ENCODE peak calls at places on chromosomes 16 and 17, in ten cellular contexts. U is amniotic stem cell; M is effector memory CD8-positive, alpha-beta T cell; B is RWPE1; Q is stimulated activated CD8-positive, alpha-beta memory T cell treated with anti-CD3 and anti-CD28 coated beads, Interleukin-4, amount 100 ng/mL, for 48 hours; L is CD8-positive, alpha-beta memory T cell; K is iris pigment epithelial cell; S is occipital lobe; Z is NCI-H510A treated with DMSO at 0.1 percent for 48 hours; R is KG1. Y is an unnamed sample.

GRCh38 chr17:54860617-54861468 is 39.8 kb upstream of the TOM1L1 start:
- DNase-seq in U (no peak), M (no peak), B (no peak), Q (no peak), L (no peak), K (no peak), S (no peak), Z (no peak), R (no peak), Y (no peak)

GRCh38 chr17:80177986-80178590 is 8.3 kb downstream of the CARD14 start:
- DNase-seq in U (no peak), M (no peak), B (no peak), Q (no peak), L (no peak), K (peak), S (no peak), Z (no peak), R (no peak), Y (no peak)

GRCh38 chr17:80605326-80606066 is 60.9 kb downstream of the RPTOR start:
- DNase-seq in U (no peak), M (no peak), B (peak), Q (peak), L (no peak), K (peak), S (no peak), Z (no peak), R (no peak), Y (no peak)

GRCh38 chr17:50129303-50129945 is 536 bp downstream of the SAMD14 start:
- DNase-seq in U (no peak), M (peak), B (no peak), Q (no peak), L (peak), K (peak), S (no peak), Z (no peak), R (no peak), Y (no peak)

GRCh38 chr16:29992371-29992967 is 2.9 kb downstream of the HIRIP3 start:
- DNase-seq in U (no peak), M (no peak), B (no peak), Q (no peak), L (no peak), K (peak), S (no peak), Z (no peak), R (no peak), Y (no peak)

GRCh38 chr17:32314636-32315035 is 27.3 kb downstream of the C17orf75 start:
- DNase-seq in U (no peak), M (no peak), B (no peak), Q (no peak), L (no peak), K (no peak), S (no peak), Z (no peak), R (no peak), Y (no peak)

GRCh38 chr16:23496826-23497542 is 13.3 kb downstream of the GGA2 start:
- DNase-seq in U (no peak), M (no peak), B (peak), Q (no peak), L (no peak), K (peak), S (no peak), Z (no peak), R (no peak), Y (peak)

GRCh38 chr17:2724783-2725164 is 13.2 kb upstream of the CLUH start:
- DNase-seq in U (no peak), M (no peak), B (no peak), Q (peak), L (no peak), K (peak), S (peak), Z (no peak), R (no peak), Y (no peak)

GRCh38 chr17:18277076-18277475 is 16.6 kb downstream of the MIEF2 start:
- DNase-seq in U (no peak), M (no peak), B (no peak), Q (no peak), L (no peak), K (no peak), S (no peak), Z (no peak), R (no peak), Y (no peak)

GRCh38 chr17:67156269-67157199 is 88.5 kb downstream of the HELZ start:
- DNase-seq in U (no peak), M (no peak), B (peak), Q (peak), L (no peak), K (peak), S (no peak), Z (no peak), R (no peak), Y (no peak)

GRCh38 chr17:66349549-66350245 is 47.3 kb downstream of the PRKCA start:
- DNase-seq in U (no peak), M (no peak), B (no peak), Q (no peak), L (no peak), K (no peak), S (no peak), Z (no peak), R (no peak), Y (no peak)

GRCh38 chr16:53836142-53836541 is 132.2 kb downstream of the FTO start:
- DNase-seq in U (no peak), M (no peak), B (no peak), Q (no peak), L (no peak), K (no peak), S (no peak), Z (no peak), R (no peak), Y (no peak)

GRCh38 chr17:68310141-68310540 is 18.8 kb downstream of the ARSG start:
- DNase-seq in U (no peak), M (no peak), B (no peak), Q (peak), L (no peak), K (peak), S (no peak), Z (no peak), R (no peak), Y (no peak)

GRCh38 chr17:43823350-43824084 is 9.4 kb downstream of the MPP3 start:
- DNase-seq in U (no peak), M (no peak), B (no peak), Q (no peak), L (no peak), K (no peak), S (no peak), Z (no peak), R (no peak), Y (no peak)

GRCh38 chr17:42578282-42578869 is 847 bp upstream of the PSMC3IP start:
- DNase-seq in U (peak), M (peak), B (peak), Q (peak), L (peak), K (peak), S (peak), Z (peak), R (peak), Y (peak)

GRCh38 chr16:1180772-1181714 is 28.1 kb downstream of the CACNA1H start:
- DNase-seq in U (no peak), M (no peak), B (no peak), Q (no peak), L (no peak), K (no peak), S (no peak), Z (no peak), R (no peak), Y (no peak)

GRCh38 chr17:70739046-70739445 is 569.7 kb downstream of the KCNJ2 start:
- DNase-seq in U (no peak), M (no peak), B (no peak), Q (no peak), L (no peak), K (no peak), S (no peak), Z (no peak), R (no peak), Y (no peak)

GRCh38 chr17:2176484-2177175 is 121.7 kb downstream of the HIC1 start:
- DNase-seq in U (no peak), M (no peak), B (no peak), Q (no peak), L (no peak), K (peak), S (no peak), Z (no peak), R (no peak), Y (no peak)

GRCh38 chr16:11833951-11834695 is 17.2 kb downstream of the RSL1D1 start:
- DNase-seq in U (no peak), M (no peak), B (peak), Q (no peak), L (no peak), K (peak), S (no peak), Z (no peak), R (no peak), Y (no peak)

GRCh38 chr16:28981517-28981916 is 3.3 kb upstream of the LAT start:
- DNase-seq in U (no peak), M (no peak), B (peak), Q (peak), L (no peak), K (no peak), S (no peak), Z (no peak), R (no peak), Y (peak)

GRCh38 chr16:9256196-9256595 is 164.8 kb downstream of the HAPSTR1 start:
- DNase-seq in U (no peak), M (no peak), B (peak), Q (peak), L (no peak), K (no peak), S (no peak), Z (peak), R (peak), Y (no peak)

GRCh38 chr17:73742915-73743314 is 98.7 kb upstream of the SDK2 start:
- DNase-seq in U (no peak), M (no peak), B (no peak), Q (no peak), L (no peak), K (no peak), S (no peak), Z (no peak), R (no peak), Y (no peak)

GRCh38 chr16:87330646-87331045 is 13.5 kb upstream of the C16orf95 start:
- DNase-seq in U (no peak), M (no peak), B (no peak), Q (no peak), L (no peak), K (no peak), S (no peak), Z (no peak), R (no peak), Y (peak)

GRCh38 chr17:38327936-38328335 is 15.8 kb downstream of the GPR179 start:
- DNase-seq in U (no peak), M (no peak), B (no peak), Q (no peak), L (no peak), K (no peak), S (no peak), Z (no peak), R (no peak), Y (no peak)

GRCh38 chr16:188674-189073 is 8.4 kb downstream of the HBQ1 start:
- DNase-seq in U (no peak), M (no peak), B (no peak), Q (peak), L (no peak), K (no peak), S (no peak), Z (no peak), R (no peak), Y (peak)

GRCh38 chr16:78705694-78706093 is 606.2 kb downstream of the WWOX start:
- DNase-seq in U (no peak), M (peak), B (peak), Q (no peak), L (no peak), K (peak), S (no peak), Z (peak), R (no peak), Y (no peak)

Y was measured in 8988T.